ENCODE peak calls at places on chromosomes 2 and 18, in five cellular contexts. A is AML-193; C is stimulated activated CD8-positive, alpha-beta memory T cell treated with anti-CD3 and anti-CD28 coated beads, Interleukin-2, amount 100 ng/mL, for 48 hours; B is AG09309; K is smooth muscle cell of the brain vasculature. P is an unnamed sample.

GRCh38 chr2:216006164-216006663 is 7.1 kb downstream of the MREG start:
- DNase-seq in K (no peak), B (no peak), C (peak), A (peak), P (peak)

GRCh38 chr2:223123859-223124610 is 72.0 kb downstream of the KCNE4 start:
- DNase-seq in K (no peak), B (peak), C (no peak), A (no peak), P (peak)

GRCh38 chr2:113127646-113128385 is 418 bp downstream of the IL1RN start:
- DNase-seq in A (no peak), C (no peak), B (no peak), K (no peak), P (no peak)

GRCh38 chr2:85435986-85436835 is 17.7 kb downstream of the SH2D6 start:
- DNase-seq in B (no peak), A (no peak), C (no peak), K (no peak), P (no peak)

GRCh38 chr2:235634435-235635152 is 140.8 kb downstream of the AGAP1 start:
- DNase-seq in B (no peak), C (no peak), A (no peak), K (no peak), P (no peak)

GRCh38 chr2:20151116-20151571 is 73.8 kb downstream of the SDC1 start:
- DNase-seq in A (no peak), C (no peak), B (no peak), K (no peak), P (no peak)

GRCh38 chr2:239902749-239903201 is 122.4 kb downstream of the NDUFA10 start:
- DNase-seq in B (no peak), K (no peak), A (no peak), C (no peak), P (no peak)

GRCh38 chr2:233409286-233409991 is 55.1 kb downstream of the DGKD start:
- DNase-seq in A (no peak), K (no peak), B (no peak), C (no peak), P (peak)

GRCh38 chr2:194735837-194736542 is 921.0 kb upstream of the SLC39A10 start:
- DNase-seq in K (no peak), A (no peak), B (no peak), C (no peak), P (no peak)

GRCh38 chr2:186949716-186950256 is 100.8 kb upstream of the ZSWIM2 start:
- DNase-seq in A (no peak), K (no peak), B (no peak), C (no peak), P (no peak)

GRCh38 chr2:241025639-241026038 is 27.2 kb downstream of the SNED1 start:
- DNase-seq in K (no peak), C (no peak), B (no peak), A (no peak), P (no peak)

GRCh38 chr2:174012347-174013309 is 47.5 kb upstream of the SP3 start:
- DNase-seq in B (no peak), A (no peak), K (no peak), C (peak), P (peak)

GRCh38 chr2:42047488-42048317 is at the start of gene PKDCC:
- DNase-seq in A (no peak), K (peak), B (no peak), C (peak), P (peak)

GRCh38 chr2:12895017-12895416 is 178.3 kb downstream of the TRIB2 start:
- DNase-seq in B (no peak), A (no peak), C (no peak), K (no peak), P (no peak)

GRCh38 chr18:3867768-3868445 is 417.9 kb downstream of the TGIF1 start:
- DNase-seq in A (no peak), B (no peak), K (no peak), C (no peak), P (no peak)

GRCh38 chr2:184541591-184541990 is 56.7 kb upstream of the ZNF804A start:
- DNase-seq in K (no peak), B (no peak), A (no peak), C (no peak), P (no peak)

GRCh38 chr2:229660951-229661350 is 53.4 kb downstream of the DNER start:
- DNase-seq in C (no peak), B (no peak), K (no peak), A (no peak), P (peak)

GRCh38 chr2:68206779-68207178 is 45.6 kb downstream of the PPP3R1 start:
- DNase-seq in K (no peak), C (no peak), A (peak), B (no peak), P (no peak)

GRCh38 chr2:20242727-20243377 is 17.9 kb upstream of the SDC1 start:
- DNase-seq in C (no peak), K (no peak), A (no peak), B (no peak), P (no peak)

GRCh38 chr2:196798980-196799379 is 503 bp downstream of the GTF3C3 start:
- DNase-seq in A (no peak), C (no peak), B (no peak), K (no peak), P (peak)

GRCh38 chr2:237593596-237594310 is 3.2 kb upstream of the RAB17 start:
- DNase-seq in C (no peak), A (no peak), K (no peak), B (no peak), P (no peak)

GRCh38 chr18:9722691-9723090 is 14.6 kb downstream of the RAB31 start:
- DNase-seq in C (no peak), B (no peak), A (no peak), K (no peak), P (no peak)

GRCh38 chr2:115165529-115166109 is 723.2 kb downstream of the DPP10 start:
- DNase-seq in C (no peak), A (peak), B (no peak), K (no peak), P (peak)

GRCh38 chr2:230865766-230866703 is 1.3 kb downstream of the ITM2C start:
- DNase-seq in C (no peak), B (no peak), K (no peak), A (peak), P (peak)

GRCh38 chr2:15116830-15117229 is 444.3 kb downstream of the NBAS start:
- DNase-seq in K (no peak), C (no peak), B (no peak), A (peak), P (no peak)

GRCh38 chr2:182754231-182754630 is 38.2 kb downstream of the DNAJC10 start:
- DNase-seq in K (no peak), A (no peak), B (no peak), C (no peak), P (peak)

GRCh38 chr2:155546715-155547555 is 785.6 kb downstream of the NR4A2 start:
- DNase-seq in A (no peak), C (no peak), B (no peak), K (no peak), P (no peak)

GRCh38 chr18:22466608-22467390 is 49.1 kb upstream of the CTAGE1 start:
- DNase-seq in C (no peak), A (no peak), B (no peak), K (no peak), P (no peak)

GRCh38 chr2:101208830-101209229 is 43.9 kb upstream of the CNOT11 start:
- DNase-seq in A (no peak), B (no peak), C (no peak), K (no peak), P (no peak)